ENCODE peak calls at places on chromosomes 12 and 14, in six cellular contexts. O is colonic mucosa, W is heart left ventricle, R is left lung, T is choroid plexus epithelial cell, V is cardiac fibroblast. D is an unnamed sample.

GRCh38 chr12:121069206-121069605 is 30.2 kb upstream of the OASL start:
- DNase-seq in O (no peak), W (no peak), R (no peak), T (no peak), V (no peak), D (no peak)

GRCh38 chr12:105706321-105706972 is 376.0 kb downstream of the C12orf75 start:
- DNase-seq in O (no peak), W (peak; percentile 34), R (no peak), T (peak; percentile 64), V (no peak), D (no peak)

GRCh38 chr12:45388545-45388944 is 172.7 kb downstream of the ANO6 start:
- DNase-seq in O (peak; percentile 26), W (no peak), R (no peak), T (peak; percentile 79), V (peak; percentile 76), D (peak; percentile 8)

GRCh38 chr14:76891436-76891835 is 65.2 kb downstream of the LRRC74A start:
- DNase-seq in O (no peak), W (no peak), R (no peak), T (no peak), V (no peak), D (no peak)

GRCh38 chr12:92649511-92650227 is 53.1 kb upstream of the PLEKHG7 start:
- DNase-seq in O (peak; percentile 67), W (peak; percentile 46), R (peak; percentile 48), T (peak; percentile 94), V (peak; percentile 89), D (peak; percentile 78)

GRCh38 chr12:106074706-106075392 is 63.9 kb downstream of the NUAK1 start:
- DNase-seq in O (no peak), W (no peak), R (no peak), T (peak; percentile 57), V (peak; percentile 83), D (no peak)

GRCh38 chr14:72515779-72516770 is 377.8 kb downstream of the DPF3 start:
- DNase-seq in O (no peak), W (peak; percentile 52), R (no peak), T (peak; percentile 69), V (peak; percentile 57), D (peak; percentile 35)

GRCh38 chr12:51009038-51009437 is 17.1 kb downstream of the SLC11A2 start:
- DNase-seq in O (peak; percentile 44), W (peak; percentile 76), R (peak; percentile 85), T (peak; percentile 53), V (no peak), D (no peak)

GRCh38 chr12:105587237-105587636 is 256.7 kb downstream of the C12orf75 start:
- DNase-seq in O (no peak), W (peak; percentile 27), R (no peak), T (no peak), V (peak; percentile 6), D (no peak)

GRCh38 chr12:510071-510825 is 50.5 kb downstream of the B4GALNT3 start:
- DNase-seq in O (peak; percentile 83), W (no peak), R (peak; percentile 65), T (no peak), V (no peak), D (peak; percentile 77)

GRCh38 chr12:109504068-109504467 is 26.6 kb downstream of the UBE3B start:
- DNase-seq in O (no peak), W (no peak), R (no peak), T (no peak), V (no peak), D (no peak)

GRCh38 chr14:70902186-70902585 is 5.1 kb upstream of the PCNX1 start:
- DNase-seq in O (no peak), W (no peak), R (no peak), T (no peak), V (no peak), D (no peak)
- TF ChIP-seq CTCF in O (no peak), W (no peak), R (no peak), T (no peak), V (no peak), D (no peak)

DNA sequence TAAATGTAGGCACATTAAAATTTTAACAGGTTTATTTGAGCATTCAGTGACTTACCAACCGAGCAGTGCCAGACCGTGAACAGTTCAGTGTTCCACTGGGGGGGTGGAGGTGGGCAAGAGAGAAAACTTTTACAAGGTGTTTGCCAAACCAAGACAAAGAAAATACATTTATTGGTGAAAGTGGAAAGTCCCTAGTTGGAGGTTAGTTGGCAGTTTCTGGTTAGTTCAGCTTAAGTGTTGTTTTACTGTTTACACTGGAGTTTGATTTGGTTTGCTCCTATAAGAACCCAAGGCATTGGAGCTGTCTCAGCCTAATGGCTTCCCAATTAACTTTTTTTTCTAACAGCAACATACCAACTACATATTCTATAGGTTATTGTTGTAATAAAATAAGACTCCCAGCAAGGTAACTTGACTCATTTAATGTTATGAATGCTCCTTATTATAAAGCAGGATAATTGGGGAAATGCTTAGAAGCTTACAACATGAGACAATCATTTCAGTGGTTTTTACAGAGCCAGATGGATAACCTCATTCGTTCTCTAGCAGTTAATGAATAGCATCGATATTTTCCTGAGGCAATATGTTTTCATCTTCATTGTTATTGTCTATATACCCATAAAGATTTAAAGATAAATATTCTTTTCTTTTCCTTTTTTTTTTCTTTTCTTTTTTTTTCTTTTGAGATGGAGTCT is 115.8 kb downstream of the ETNK1 start:
- DNase-seq in O (no peak), W (no peak), R (no peak), T (no peak), V (no peak), D (no peak)
- TF ChIP-seq CTCF in O (no peak), W (no peak), R (no peak), T (no peak), V (no peak), D (no peak)

DNA sequence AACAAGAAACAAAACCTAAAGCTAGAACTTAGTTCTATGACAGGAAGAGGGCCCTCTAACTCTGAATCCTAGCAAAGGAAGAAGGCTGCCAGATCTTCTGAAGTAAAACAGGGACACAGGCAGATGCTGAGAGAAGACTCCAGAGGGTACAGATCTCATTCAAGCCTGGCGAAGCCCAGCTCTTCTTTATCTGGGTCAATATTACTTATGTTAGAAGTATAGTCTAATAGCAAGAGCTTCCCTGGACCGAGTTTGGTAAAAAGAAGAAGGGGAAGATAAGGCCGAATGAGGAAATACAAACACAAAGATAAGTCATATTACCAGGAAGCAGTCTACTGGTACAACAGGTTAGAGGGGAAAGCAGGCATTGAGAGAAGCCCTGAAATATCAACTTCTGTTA is 79.9 kb upstream of the CCDC91 start:
- DNase-seq in O (no peak), W (no peak), R (no peak), T (peak; percentile 51), V (no peak), D (no peak)
- TF ChIP-seq CTCF in O (no peak), W (no peak), R (no peak), T (peak; percentile 35), V (no peak), D (no peak)

GRCh38 chr12:102612008-102612407 is 131.6 kb upstream of the IGF1 start:
- DNase-seq in O (no peak), W (no peak), R (no peak), T (no peak), V (no peak), D (no peak)

GRCh38 chr12:102622618-102623017 is 142.3 kb upstream of the IGF1 start:
- DNase-seq in O (no peak), W (no peak), R (no peak), T (no peak), V (no peak), D (no peak)

GRCh38 chr12:102618197-102618897 is 138.0 kb upstream of the IGF1 start:
- DNase-seq in O (no peak), W (no peak), R (no peak), T (no peak), V (no peak), D (no peak)

DNA sequence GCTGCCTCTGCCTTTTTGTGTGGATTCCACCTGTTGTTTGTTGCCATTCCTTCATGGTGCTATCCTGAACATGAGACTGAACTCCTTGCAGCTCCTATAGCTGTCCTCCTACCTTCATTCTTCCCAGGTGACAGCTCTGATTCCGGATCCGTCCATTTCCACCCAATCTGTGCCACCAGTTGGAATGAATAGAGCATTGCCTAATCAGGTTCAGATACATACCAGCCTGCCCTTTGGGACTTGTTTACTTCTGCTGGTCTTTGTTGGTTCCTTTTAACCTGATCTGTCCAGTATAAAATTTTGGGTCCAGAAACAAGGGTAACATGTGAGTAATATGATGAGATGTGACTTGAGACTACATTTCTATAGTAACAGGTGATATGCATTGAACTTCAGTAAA is 136.3 kb upstream of the IGF1 start:
- DNase-seq in O (no peak), W (no peak), R (no peak), T (no peak), V (no peak), D (no peak)
- TF ChIP-seq CTCF in O (no peak), W (no peak), R (no peak), T (no peak), V (no peak), D (no peak)

D was measured in Calu3.